ENCODE peak calls at places on chromosomes 13 and 19, in nine cellular contexts. C, I, B, U, N, L, M, W and G are unnamed samples.

GRCh38 chr13:113098163-113098732 is 7.3 kb upstream of the F7 start:
- DNase-seq in C (peak), I (no peak), B (no peak), U (no peak), N (no peak), L (peak), M (no peak), W (no peak), G (no peak)

GRCh38 chr19:5103061-5103701 is 134.3 kb downstream of the KDM4B start:
- DNase-seq in C (peak), I (no peak), B (peak), U (no peak), N (no peak), L (no peak), M (no peak), W (no peak), G (peak)

GRCh38 chr19:741506-742131 is 9.3 kb upstream of the MISP start:
- DNase-seq in C (no peak), I (no peak), B (no peak), U (no peak), N (no peak), L (no peak), M (peak), W (no peak), G (no peak)

GRCh38 chr19:14055396-14055795 is 6.5 kb downstream of the PALM3 start:
- DNase-seq in C (no peak), I (no peak), B (no peak), U (no peak), N (no peak), L (no peak), M (no peak), W (no peak), G (no peak)

GRCh38 chr19:5953034-5953589 is 24.8 kb downstream of the RANBP3 start:
- DNase-seq in C (peak), I (no peak), B (no peak), U (no peak), N (no peak), L (no peak), M (no peak), W (no peak), G (no peak)

GRCh38 chr19:11560404-11560988 is 1.5 kb upstream of the ELOF1 start:
- DNase-seq in C (peak), I (peak), B (peak), U (peak), N (peak), L (peak), M (peak), W (peak), G (no peak)

GRCh38 chr19:29523568-29523967 is 2.2 kb upstream of the VSTM2B start:
- DNase-seq in C (no peak), I (no peak), B (no peak), U (no peak), N (no peak), L (no peak), M (no peak), W (no peak), G (no peak)

GRCh38 chr19:45211751-45212381 is 33.3 kb downstream of the BLOC1S3 start:
- DNase-seq in C (no peak), I (no peak), B (peak), U (no peak), N (no peak), L (no peak), M (no peak), W (peak), G (peak)

GRCh38 chr13:109154546-109154945 is 525.1 kb downstream of the MYO16 start:
- DNase-seq in C (no peak), I (no peak), B (no peak), U (no peak), N (no peak), L (no peak), M (peak), W (no peak), G (no peak)

GRCh38 chr19:3448616-3449334 is 31.6 kb downstream of the SMIM24 start:
- DNase-seq in C (no peak), I (no peak), B (no peak), U (no peak), N (no peak), L (no peak), M (no peak), W (no peak), G (no peak)

GRCh38 chr19:33381101-33381500 is 7.6 kb downstream of the CEBPG start:
- DNase-seq in C (no peak), I (no peak), B (no peak), U (no peak), N (no peak), L (no peak), M (no peak), W (no peak), G (no peak)

GRCh38 chr19:677601-678380 is 1.6 kb downstream of the FSTL3 start:
- DNase-seq in C (no peak), I (no peak), B (peak), U (no peak), N (peak), L (peak), M (no peak), W (no peak), G (no peak)

GRCh38 chr19:10368101-10368803 is 12.1 kb downstream of the TYK2 start:
- DNase-seq in C (no peak), I (no peak), B (no peak), U (no peak), N (no peak), L (no peak), M (no peak), W (no peak), G (no peak)

GRCh38 chr19:16899566-16900075 is 10.8 kb downstream of the F2RL3 start:
- DNase-seq in C (no peak), I (no peak), B (peak), U (peak), N (peak), L (peak), M (peak), W (no peak), G (peak)

GRCh38 chr13:113670541-113670940 is 3.5 kb downstream of the GRK1 start:
- DNase-seq in C (no peak), I (no peak), B (peak), U (no peak), N (no peak), L (no peak), M (no peak), W (no peak), G (peak)

GRCh38 chr19:48342841-48343540 is 17.6 kb downstream of the EMP3 start:
- DNase-seq in C (peak), I (no peak), B (no peak), U (no peak), N (no peak), L (peak), M (no peak), W (no peak), G (no peak)

GRCh38 chr13:43014162-43014561 is 9.2 kb upstream of the DNAJC15 start:
- DNase-seq in C (no peak), I (no peak), B (no peak), U (no peak), N (peak), L (no peak), M (no peak), W (no peak), G (no peak)

GRCh38 chr19:48968179-48968661 is 3.1 kb downstream of the FTL start:
- DNase-seq in C (peak), I (no peak), B (no peak), U (no peak), N (peak), L (no peak), M (peak), W (no peak), G (no peak)

GRCh38 chr19:7654401-7654800 is 14.4 kb upstream of the RETN start:
- DNase-seq in C (peak), I (no peak), B (no peak), U (no peak), N (peak), L (no peak), M (no peak), W (no peak), G (no peak)

GRCh38 chr19:34172661-34173144 is 399 bp downstream of the LSM14A start:
- DNase-seq in C (no peak), I (no peak), B (peak), U (no peak), N (peak), L (peak), M (no peak), W (no peak), G (no peak)

GRCh38 chr13:74895042-74895811 is 586.7 kb downstream of the TBC1D4 start:
- DNase-seq in C (no peak), I (no peak), B (no peak), U (no peak), N (no peak), L (no peak), M (no peak), W (no peak), G (no peak)

GRCh38 chr13:48456546-48456945 is 43.6 kb upstream of the LPAR6 start:
- DNase-seq in C (no peak), I (no peak), B (no peak), U (no peak), N (no peak), L (no peak), M (no peak), W (no peak), G (no peak)

GRCh38 chr19:6020166-6020967 is 42.4 kb upstream of the RANBP3 start:
- DNase-seq in C (no peak), I (no peak), B (peak), U (no peak), N (no peak), L (no peak), M (no peak), W (no peak), G (no peak)

GRCh38 chr13:28585557-28585956 is 73.4 kb upstream of the POMP start:
- DNase-seq in C (no peak), I (no peak), B (no peak), U (no peak), N (peak), L (no peak), M (no peak), W (no peak), G (no peak)

GRCh38 chr13:66313408-66313807 is 916.7 kb downstream of the PCDH9 start:
- DNase-seq in C (no peak), I (no peak), B (no peak), U (no peak), N (peak), L (peak), M (no peak), W (no peak), G (no peak)

GRCh38 chr19:56566904-56567273 is 379 bp upstream of the ZNF470 start:
- DNase-seq in C (no peak), I (no peak), B (peak), U (no peak), N (peak), L (peak), M (no peak), W (peak), G (peak)

GRCh38 chr19:51372649-51373504 is at the start of gene NKG7:
- DNase-seq in C (no peak), I (no peak), B (no peak), U (no peak), N (no peak), L (no peak), M (no peak), W (no peak), G (no peak)

GRCh38 chr19:13848811-13849241 is 28.1 kb upstream of the NANOS3 start:
- DNase-seq in C (no peak), I (no peak), B (no peak), U (no peak), N (no peak), L (no peak), M (peak), W (no peak), G (no peak)

GRCh38 chr13:42011601-42012401 is 36.6 kb upstream of the DGKH start:
- DNase-seq in C (no peak), I (no peak), B (peak), U (no peak), N (no peak), L (no peak), M (peak), W (no peak), G (no peak)
- H3K4me3 ChIP-seq in C (no peak), I (no peak), B (no peak), U (no peak), N (no peak), L (no peak), M (no peak), W (no peak), G (no peak)

GRCh38 chr19:20067898-20068297 is 9.9 kb upstream of the ZNF90 start:
- DNase-seq in C (no peak), I (no peak), B (no peak), U (no peak), N (no peak), L (no peak), M (peak), W (peak), G (no peak)

GRCh38 chr19:20070691-20071090 is 7.1 kb upstream of the ZNF90 start:
- DNase-seq in C (no peak), I (no peak), B (no peak), U (no peak), N (no peak), L (no peak), M (no peak), W (no peak), G (no peak)

DNA sequence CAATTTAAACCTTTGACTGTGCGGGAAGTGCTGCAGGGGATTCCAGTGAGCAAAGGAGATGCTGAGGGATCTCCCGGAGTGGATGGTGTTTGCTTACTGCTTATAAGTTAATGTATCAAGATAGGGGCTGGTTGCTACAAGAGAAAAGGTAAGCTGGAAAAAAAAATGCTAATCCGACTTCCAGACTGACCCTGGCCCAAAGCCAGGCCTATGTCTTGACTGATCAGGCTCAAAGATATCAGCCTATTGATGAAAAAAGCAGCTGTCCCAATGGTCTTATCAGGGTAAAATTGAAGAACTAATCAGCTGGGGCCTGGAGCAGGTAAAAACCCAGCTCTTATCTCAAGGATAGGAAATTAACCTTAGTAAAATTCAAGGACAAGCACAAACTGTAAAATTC is 10.9 kb upstream of the ZNF90 start:
- DNase-seq in C (no peak), I (no peak), B (no peak), U (no peak), N (no peak), L (no peak), M (peak), W (no peak), G (no peak)
- H3K4me3 ChIP-seq in C (no peak), I (no peak), B (no peak), U (no peak), N (no peak), L (no peak), M (no peak), W (no peak), G (no peak)

GRCh38 chr13:35469781-35470380 is 6.6 kb downstream of the MAB21L1 start:
- DNase-seq in C (no peak), I (no peak), B (no peak), U (no peak), N (peak), L (no peak), M (no peak), W (no peak), G (no peak)
- H3K4me3 ChIP-seq in C (no peak), I (no peak), B (no peak), U (no peak), N (peak), L (no peak), M (no peak), W (no peak), G (no peak)

DNA sequence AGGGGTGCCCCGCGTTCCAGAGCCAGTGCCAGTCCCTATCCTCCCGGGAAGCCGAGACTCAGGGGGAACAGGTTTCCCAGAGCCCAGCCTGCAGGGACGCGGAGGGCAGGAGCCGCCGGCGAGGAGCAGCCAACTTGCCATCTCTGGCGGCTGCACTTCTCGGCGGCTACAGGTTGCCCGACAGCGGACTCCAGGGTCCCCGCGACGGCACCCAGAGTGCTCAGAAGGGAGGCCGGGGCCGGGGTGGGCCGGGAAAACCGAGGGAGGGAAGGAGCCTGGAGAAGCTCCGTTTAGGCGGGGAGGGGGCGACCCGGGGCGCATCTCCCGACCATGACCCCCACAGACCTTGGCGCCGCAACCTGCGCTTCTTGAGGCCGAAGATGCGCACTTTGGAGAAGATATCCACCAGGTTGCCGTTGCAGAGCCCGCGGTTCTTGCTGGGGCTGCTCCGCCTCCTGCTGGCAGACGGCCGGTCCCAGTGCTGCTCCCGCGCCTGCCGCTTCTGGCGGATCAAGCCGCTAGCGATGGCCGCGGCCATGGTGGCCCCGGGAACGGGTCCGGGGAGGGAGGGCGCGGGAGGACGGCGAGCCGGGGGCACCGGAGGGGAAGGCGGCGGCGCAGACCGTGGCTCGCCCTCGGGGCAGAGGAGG is 463.8 kb downstream of the ITGBL1 start:
- DNase-seq in C (no peak), I (peak), B (peak), U (no peak), N (peak), L (peak), M (peak), W (no peak), G (no peak)
- H3K4me3 ChIP-seq in C (no peak), I (peak), B (no peak), U (no peak), N (peak), L (peak), M (no peak), W (no peak), G (no peak)